ENCODE peak calls at places on chromosomes 3 and 15, in four cellular contexts. C is upper lobe of left lung; T is activated naive CD8-positive, alpha-beta T cell treated with anti-CD3 and anti-CD28 coated beads for 36 hours; D is activated T-helper 1 cell treated with Interleukin-2 at 50 U/mL for 16 hours. Q is an unnamed sample.

GRCh38 chr3:184532940-184533732 is 28.4 kb upstream of the EPHB3 start:
- DNase-seq in C (no peak), T (no peak), D (no peak), Q (no peak)

GRCh38 chr15:48939686-48940085 is 24.0 kb downstream of the SHC4 start:
- DNase-seq in C (no peak), T (no peak), D (no peak), Q (no peak)

GRCh38 chr3:191774485-191774884 is 313.5 kb downstream of the PYDC2 start:
- DNase-seq in C (no peak), T (no peak), D (no peak), Q (no peak)

GRCh38 chr15:71530116-71530515 is 280.2 kb upstream of the NR2E3 start:
- DNase-seq in C (no peak), T (no peak), D (no peak), Q (no peak)

GRCh38 chr3:151395806-151396205 is 11.3 kb upstream of the P2RY12 start:
- DNase-seq in C (no peak), T (no peak), D (no peak), Q (no peak)

GRCh38 chr15:33044598-33044997 is 149.9 kb downstream of the FMN1 start:
- DNase-seq in C (no peak), T (no peak), D (no peak), Q (no peak)

GRCh38 chr3:36908647-36909180 is 36.1 kb downstream of the TRANK1 start:
- DNase-seq in C (no peak), T (no peak), D (no peak), Q (no peak)

GRCh38 chr3:108589998-108590323 is 439 bp downstream of the DZIP3 start:
- DNase-seq in C (no peak), T (no peak), D (no peak), Q (no peak)

GRCh38 chr15:50114381-50114780 is 4.7 kb downstream of the ATP8B4 start:
- DNase-seq in C (no peak), T (no peak), D (no peak), Q (no peak)

GRCh38 chr3:136819784-136820640 is 1.1 kb downstream of the SLC35G2 start:
- DNase-seq in C (peak; percentile 84), T (peak; percentile 28), D (peak; percentile 5), Q (no peak)

GRCh38 chr3:160018959-160019358 is 30.3 kb downstream of the IL12A start:
- DNase-seq in C (no peak), T (no peak), D (no peak), Q (no peak)

GRCh38 chr3:39064646-39065045 is 12.8 kb downstream of the WDR48 start:
- DNase-seq in C (no peak), T (no peak), D (no peak), Q (no peak)

Q was measured in T-helper 22 cell.